ENCODE peak calls at places on chromosomes 12 and 14, in seven cellular contexts. O is lower lobe of right lung; V is C1 segment of cervical spinal cord; J is left lobe of liver; X is T-helper 2 cell; K is midbrain; D is activated CD4-positive, alpha-beta memory T cell treated with anti-CD3 and anti-CD28 coated beads for 36 hours. Q is an unnamed sample.

GRCh38 chr14:22976620-22977433 is 5.5 kb downstream of the AJUBA start:
- DNase-seq in D (no peak), X (no peak), K (no peak), J (peak), V (no peak), O (no peak), Q (no peak)

GRCh38 chr12:60630796-60631195 is 1035.0 kb downstream of the SLC16A7 start:
- DNase-seq in D (no peak), X (no peak), V (no peak), K (no peak), O (no peak), J (no peak), Q (no peak)

GRCh38 chr12:95976416-95976832 is 19.7 kb downstream of the HAL start:
- DNase-seq in D (no peak), X (no peak), O (no peak), J (peak), K (no peak), V (no peak), Q (no peak)

GRCh38 chr12:6915023-6915788 is 826 bp downstream of the ENO2 start:
- DNase-seq in X (no peak), O (peak), K (no peak), J (no peak), V (no peak), D (peak), Q (peak)

GRCh38 chr12:4145990-4146859 is 127.3 kb upstream of the CCND2 start:
- DNase-seq in X (no peak), J (no peak), V (no peak), K (no peak), O (no peak), D (peak), Q (no peak)

GRCh38 chr12:104990950-104991349 is 4.8 kb downstream of the NOPCHAP1 start:
- DNase-seq in X (no peak), V (no peak), O (no peak), J (no peak), D (no peak), K (no peak), Q (no peak)

GRCh38 chr14:86826641-86827040 is 1166.3 kb downstream of the GALC start:
- DNase-seq in K (no peak), D (no peak), J (no peak), O (no peak), V (no peak), X (no peak), Q (no peak)

GRCh38 chr14:100065161-100065871 is at the start of gene EVL:
- DNase-seq in V (peak), J (no peak), O (peak), X (peak), D (peak), K (no peak), Q (no peak)

GRCh38 chr14:68703093-68703492 is 89.8 kb downstream of the ZFP36L1 start:
- DNase-seq in J (no peak), O (no peak), K (no peak), V (no peak), X (no peak), D (peak), Q (no peak)

GRCh38 chr12:57726884-57727757 is 11.4 kb downstream of the AGAP2 start:
- DNase-seq in J (peak), O (peak), K (no peak), X (no peak), V (no peak), D (no peak), Q (no peak)

GRCh38 chr12:103833095-103833777 is 7.8 kb downstream of the NT5DC3 start:
- DNase-seq in J (no peak), X (no peak), D (no peak), V (no peak), K (no peak), O (no peak), Q (no peak)

GRCh38 chr12:131794061-131794460 is 34.1 kb upstream of the MMP17 start:
- DNase-seq in K (no peak), J (no peak), O (no peak), V (no peak), X (no peak), D (no peak), Q (no peak)

GRCh38 chr12:107415066-107415465 is 270.5 kb upstream of the PWP1 start:
- DNase-seq in X (no peak), V (no peak), D (no peak), J (no peak), O (no peak), K (no peak), Q (no peak)

GRCh38 chr12:100141666-100141997 is 1.0 kb downstream of the BLTP3B start:
- DNase-seq in O (no peak), D (peak), X (no peak), V (peak), J (no peak), K (peak), Q (peak)

GRCh38 chr14:28577711-28578131 is 188.9 kb upstream of the FOXG1 start:
- DNase-seq in J (no peak), O (no peak), D (no peak), V (no peak), K (no peak), X (no peak), Q (no peak)

GRCh38 chr12:4960030-4960429 is 50.3 kb downstream of the KCNA1 start:
- DNase-seq in O (no peak), J (no peak), X (no peak), K (no peak), D (no peak), V (no peak), Q (peak)

GRCh38 chr12:21305666-21306065 is 29.1 kb downstream of the SLCO1A2 start:
- DNase-seq in D (no peak), J (no peak), V (no peak), K (no peak), X (no peak), O (no peak), Q (no peak)

GRCh38 chr12:30422844-30423243 is 272.8 kb downstream of the IPO8 start:
- DNase-seq in J (no peak), O (no peak), K (no peak), D (no peak), X (no peak), V (no peak), Q (no peak)

GRCh38 chr12:64673490-64674169 is 63.3 kb downstream of the RASSF3 start:
- DNase-seq in X (no peak), D (no peak), O (no peak), K (no peak), V (no peak), J (no peak), Q (no peak)

GRCh38 chr14:75279739-75280447 is 1.3 kb downstream of the FOS start:
- DNase-seq in X (peak), K (peak), V (no peak), O (peak), D (no peak), J (peak), Q (no peak)

GRCh38 chr12:3888654-3889053 is 15.5 kb upstream of the PARP11 start:
- DNase-seq in O (no peak), X (no peak), J (no peak), K (no peak), V (no peak), D (no peak), Q (no peak)

GRCh38 chr12:5870183-5870582 is 74.9 kb downstream of the ANO2 start:
- DNase-seq in K (no peak), J (no peak), O (no peak), D (no peak), V (no peak), X (no peak), Q (no peak)

GRCh38 chr12:101257357-101257756 is 22.5 kb upstream of the UTP20 start:
- DNase-seq in K (no peak), X (no peak), O (no peak), V (no peak), J (no peak), D (no peak), Q (no peak)

GRCh38 chr14:22386924-22387775 is 201.9 kb downstream of the DAD1 start:
- DNase-seq in O (peak), K (peak), D (no peak), X (no peak), J (peak), V (peak), Q (peak)

GRCh38 chr14:36658091-36659009 is 3.3 kb upstream of the PAX9 start:
- DNase-seq in K (no peak), X (no peak), D (no peak), J (no peak), O (no peak), V (no peak), Q (no peak)

GRCh38 chr14:64919618-64920017 is 5.4 kb downstream of the CHURC1 start:
- DNase-seq in J (no peak), O (peak), D (no peak), K (no peak), V (no peak), X (no peak), Q (no peak)

GRCh38 chr12:65638324-65638723 is 186.0 kb upstream of the HMGA2 start:
- DNase-seq in V (no peak), O (no peak), D (no peak), J (no peak), K (no peak), X (no peak), Q (no peak)

GRCh38 chr12:65781681-65782269 is 42.5 kb upstream of the HMGA2 start:
- DNase-seq in O (no peak), J (no peak), D (no peak), V (no peak), K (no peak), X (no peak), Q (no peak)

GRCh38 chr12:52023976-52024688 is 17.4 kb downstream of the TAMALIN start:
- DNase-seq in D (no peak), K (no peak), V (no peak), J (no peak), O (no peak), X (no peak), Q (no peak)

GRCh38 chr12:116919706-116920485 is 9.1 kb downstream of the FBXW8 start:
- DNase-seq in D (no peak), J (no peak), V (no peak), X (no peak), O (no peak), K (no peak), Q (no peak)

GRCh38 chr12:56695327-56696101 is 7.4 kb upstream of the PTGES3 start:
- DNase-seq in K (no peak), V (no peak), J (no peak), X (no peak), D (no peak), O (no peak), Q (no peak)

GRCh38 chr14:67387195-67387594 is 24.8 kb downstream of the PLEK2 start:
- DNase-seq in J (no peak), X (no peak), V (no peak), O (no peak), D (no peak), K (no peak), Q (no peak)